ENCODE peak calls at places on chromosome 4, in eight cellular contexts. Y is lower lobe of right lung; C is iris pigment epithelial cell; O is caudate nucleus; R is activated CD4-positive, alpha-beta T cell treated with anti-CD3 and anti-CD28 coated beads, Interleukin-2, amount 50 U/mL, for 24 hours; P is choroid plexus epithelial cell; V is DMS53; S is anterior cingulate cortex. W is an unnamed sample.

GRCh38 chr4:13542577-13543042 is 1.7 kb downstream of the NKX3-2 start:
- DNase-seq in Y (no peak), C (no peak), O (no peak), R (no peak), P (no peak), V (no peak), S (no peak), W (no peak)

GRCh38 chr4:156021298-156021697 is 67.6 kb upstream of the CTSO start:
- DNase-seq in Y (no peak), C (no peak), O (no peak), R (no peak), P (no peak), V (no peak), S (no peak), W (no peak)

GRCh38 chr4:176238819-176239218 is 30.2 kb downstream of the ASB5 start:
- DNase-seq in Y (no peak), C (peak), O (no peak), R (no peak), P (peak), V (peak), S (no peak), W (no peak)

GRCh38 chr4:3313556-3314228 is 20.9 kb downstream of the RGS12 start:
- DNase-seq in Y (peak), C (no peak), O (no peak), R (no peak), P (no peak), V (no peak), S (no peak), W (no peak)

GRCh38 chr4:52966172-52966571 is 104.1 kb downstream of the RASL11B start:
- DNase-seq in Y (no peak), C (no peak), O (no peak), R (no peak), P (no peak), V (no peak), S (no peak), W (no peak)

GRCh38 chr4:37685211-37685725 is 908 bp downstream of the RELL1 start:
- DNase-seq in Y (no peak), C (peak), O (no peak), R (no peak), P (peak), V (peak), S (no peak), W (no peak)

GRCh38 chr4:182306792-182307507 is 63.7 kb downstream of the TENM3 start:
- DNase-seq in Y (no peak), C (peak), O (no peak), R (no peak), P (peak), V (no peak), S (no peak), W (no peak)

GRCh38 chr4:174526731-174527130 is 4.4 kb upstream of the HPGD start:
- DNase-seq in Y (no peak), C (no peak), O (no peak), R (no peak), P (no peak), V (no peak), S (no peak), W (no peak)

W was measured in Panc1.